ENCODE peak calls at places on chromosome 22, in six cellular contexts. L is B cell; J is activated effector memory CD4-positive, alpha-beta T cell treated with anti-CD3 and anti-CD28 coated beads, Interleukin-2, amount 50 U/mL, for 16 hours; E is activated CD4-positive, alpha-beta T cell treated with anti-CD3 and anti-CD28 coated beads, Interleukin-2, amount 50 U/mL, for 48 hours; D is activated T-cell treated with anti-CD3 and anti-CD28 coated beads for 48 hours; Y is choroid plexus epithelial cell. I is an unnamed sample.
A peak's percentile ranks its signal among the peaks of the same experiment; 100 is the strongest.

GRCh38 chr22:47225080-47225930 is 462.9 kb downstream of the TBC1D22A start:
- DNase-seq in L (no peak), J (no peak), E (no peak), D (no peak), Y (no peak), I (no peak)

GRCh38 chr22:28171135-28171534 is 252.1 kb upstream of the PITPNB start:
- DNase-seq in L (no peak), J (no peak), E (no peak), D (no peak), Y (peak; percentile 14), I (no peak)

GRCh38 chr22:38236786-38237185 is 35.0 kb downstream of the MAFF start:
- DNase-seq in L (no peak), J (no peak), E (no peak), D (no peak), Y (no peak), I (no peak)

GRCh38 chr22:46741974-46742519 is 4.0 kb upstream of the CERK start:
- DNase-seq in L (no peak), J (no peak), E (no peak), D (no peak), Y (no peak), I (no peak)

GRCh38 chr22:50518628-50519027 is 6.8 kb downstream of the SCO2 start:
- DNase-seq in L (peak; percentile 15), J (no peak), E (no peak), D (no peak), Y (no peak), I (no peak)

GRCh38 chr22:24497879-24498278 is 2.7 kb downstream of the UPB1 start:
- DNase-seq in L (no peak), J (no peak), E (no peak), D (no peak), Y (no peak), I (no peak)

GRCh38 chr22:39927544-39927943 is 26.7 kb downstream of the GRAP2 start:
- DNase-seq in L (no peak), J (no peak), E (no peak), D (no peak), Y (no peak), I (no peak)

GRCh38 chr22:18068381-18068988 is 9.3 kb upstream of the PEX26 start:
- DNase-seq in L (no peak), J (no peak), E (no peak), D (no peak), Y (no peak), I (no peak)

GRCh38 chr22:37310815-37311595 is 28.7 kb downstream of the CYTH4 start:
- DNase-seq in L (no peak), J (no peak), E (no peak), D (no peak), Y (no peak), I (no peak)

GRCh38 chr22:20031732-20032406 is 11.0 kb downstream of the TANGO2 start:
- DNase-seq in L (no peak), J (peak; percentile 82), E (peak; percentile 29), D (no peak), Y (no peak), I (no peak)

GRCh38 chr22:45657701-45658100 is 13.9 kb upstream of the ATXN10 start:
- DNase-seq in L (no peak), J (no peak), E (no peak), D (no peak), Y (no peak), I (no peak)

GRCh38 chr22:49925525-49926128 is 7.2 kb downstream of the CRELD2 start:
- DNase-seq in L (peak; percentile 86), J (peak; percentile 89), E (peak; percentile 57), D (peak; percentile 39), Y (no peak), I (no peak)

GRCh38 chr22:44702479-44703219 is 645 bp downstream of the PRR5 start:
- DNase-seq in L (peak; percentile 56), J (no peak), E (peak; percentile 33), D (no peak), Y (peak; percentile 50), I (no peak)

GRCh38 chr22:37716708-37717107 is 19.9 kb downstream of the TRIOBP start:
- DNase-seq in L (no peak), J (no peak), E (no peak), D (no peak), Y (peak; percentile 67), I (peak; percentile 29)

I was measured in epithelial cell of prostate.